ENCODE peak calls at places on chromosome 4, in nine cellular contexts. One of them, this sample, is unnamed.

GRCh38 chr4:153181293-153182080 is 22.8 kb upstream of the TRIM2 start:
- DNase-seq in Panc1: no peak
- DNase-seq in BE2C: no peak
- DNase-seq in epithelial cell of proximal tubule: no peak
- DNase-seq in CD8-positive, alpha-beta T cell: no peak
- DNase-seq in HFF-Myc: no peak
- DNase-seq in right lobe of liver: no peak
- DNase-seq in NB4: no peak
- DNase-seq in cardiac fibroblast: no peak
- DNase-seq in this sample: no peak

GRCh38 chr4:24887881-24888430 is 24.9 kb downstream of the CCDC149 start:
- DNase-seq in BE2C: no peak
- DNase-seq in right lobe of liver: no peak
- DNase-seq in cardiac fibroblast: no peak
- DNase-seq in HFF-Myc: no peak
- DNase-seq in epithelial cell of proximal tubule: no peak
- DNase-seq in Panc1: no peak
- DNase-seq in CD8-positive, alpha-beta T cell: no peak
- DNase-seq in NB4: no peak
- DNase-seq in this sample: no peak

GRCh38 chr4:148076964-148077363 is 345.1 kb downstream of the ARHGAP10 start:
- DNase-seq in HFF-Myc: peak; percentile 17
- DNase-seq in Panc1: no peak
- DNase-seq in right lobe of liver: no peak
- DNase-seq in BE2C: no peak
- DNase-seq in CD8-positive, alpha-beta T cell: no peak
- DNase-seq in cardiac fibroblast: peak; percentile 11
- DNase-seq in epithelial cell of proximal tubule: no peak
- DNase-seq in NB4: no peak
- DNase-seq in this sample: no peak

GRCh38 chr4:4507923-4508322 is 33.9 kb downstream of the STX18 start:
- DNase-seq in epithelial cell of proximal tubule: no peak
- DNase-seq in NB4: no peak
- DNase-seq in HFF-Myc: no peak
- DNase-seq in CD8-positive, alpha-beta T cell: no peak
- DNase-seq in BE2C: no peak
- DNase-seq in cardiac fibroblast: peak; percentile 22
- DNase-seq in Panc1: no peak
- DNase-seq in right lobe of liver: no peak
- DNase-seq in this sample: no peak

GRCh38 chr4:143511906-143512305 is 1.6 kb upstream of the SMARCA5 start:
- DNase-seq in epithelial cell of proximal tubule: no peak
- DNase-seq in NB4: no peak
- DNase-seq in BE2C: no peak
- DNase-seq in cardiac fibroblast: no peak
- DNase-seq in HFF-Myc: no peak
- DNase-seq in right lobe of liver: no peak
- DNase-seq in Panc1: no peak
- DNase-seq in CD8-positive, alpha-beta T cell: no peak
- DNase-seq in this sample: no peak

GRCh38 chr4:90995996-90996395 is 868.8 kb downstream of the CCSER1 start:
- DNase-seq in cardiac fibroblast: no peak
- DNase-seq in HFF-Myc: no peak
- DNase-seq in epithelial cell of proximal tubule: no peak
- DNase-seq in NB4: no peak
- DNase-seq in right lobe of liver: no peak
- DNase-seq in Panc1: no peak
- DNase-seq in CD8-positive, alpha-beta T cell: no peak
- DNase-seq in BE2C: no peak
- DNase-seq in this sample: no peak

GRCh38 chr4:186719925-186720694 is 3.5 kb downstream of the FAT1 start:
- DNase-seq in Panc1: no peak
- DNase-seq in NB4: peak; percentile 50
- DNase-seq in epithelial cell of proximal tubule: no peak
- DNase-seq in HFF-Myc: no peak
- DNase-seq in cardiac fibroblast: peak; percentile 81
- DNase-seq in BE2C: peak; percentile 24
- DNase-seq in right lobe of liver: no peak
- DNase-seq in CD8-positive, alpha-beta T cell: no peak
- DNase-seq in this sample: no peak

GRCh38 chr4:111494471-111494870 is 650.8 kb upstream of the FAM241A start:
- DNase-seq in CD8-positive, alpha-beta T cell: no peak
- DNase-seq in Panc1: no peak
- DNase-seq in right lobe of liver: no peak
- DNase-seq in BE2C: no peak
- DNase-seq in NB4: no peak
- DNase-seq in epithelial cell of proximal tubule: no peak
- DNase-seq in cardiac fibroblast: peak; percentile 55
- DNase-seq in HFF-Myc: no peak
- DNase-seq in this sample: no peak

GRCh38 chr4:66565796-66566195 is 895.5 kb upstream of the EPHA5 start:
- DNase-seq in Panc1: no peak
- DNase-seq in HFF-Myc: no peak
- DNase-seq in NB4: no peak
- DNase-seq in cardiac fibroblast: peak; percentile 76
- DNase-seq in epithelial cell of proximal tubule: no peak
- DNase-seq in right lobe of liver: no peak
- DNase-seq in CD8-positive, alpha-beta T cell: no peak
- DNase-seq in BE2C: no peak
- DNase-seq in this sample: no peak

GRCh38 chr4:6663596-6664393 is 23.3 kb downstream of the MRFAP1 start:
- DNase-seq in BE2C: no peak
- DNase-seq in Panc1: no peak
- DNase-seq in right lobe of liver: no peak
- DNase-seq in HFF-Myc: no peak
- DNase-seq in cardiac fibroblast: no peak
- DNase-seq in epithelial cell of proximal tubule: no peak
- DNase-seq in NB4: no peak
- DNase-seq in CD8-positive, alpha-beta T cell: no peak
- DNase-seq in this sample: no peak

GRCh38 chr4:102217775-102218174 is 127.5 kb downstream of the SLC39A8 start:
- DNase-seq in BE2C: no peak
- DNase-seq in epithelial cell of proximal tubule: peak; percentile 9
- DNase-seq in cardiac fibroblast: no peak
- DNase-seq in CD8-positive, alpha-beta T cell: no peak
- DNase-seq in Panc1: no peak
- DNase-seq in HFF-Myc: no peak
- DNase-seq in NB4: no peak
- DNase-seq in right lobe of liver: no peak
- DNase-seq in this sample: no peak

GRCh38 chr4:6019316-6020263 is 1.4 kb upstream of the C4orf50 start:
- DNase-seq in epithelial cell of proximal tubule: peak; percentile 19
- DNase-seq in HFF-Myc: peak; percentile 10
- DNase-seq in right lobe of liver: no peak
- DNase-seq in BE2C: peak; percentile 55
- DNase-seq in cardiac fibroblast: peak; percentile 52
- DNase-seq in CD8-positive, alpha-beta T cell: no peak
- DNase-seq in NB4: peak; percentile 54
- DNase-seq in Panc1: peak; percentile 20
- DNase-seq in this sample: no peak

GRCh38 chr4:187491959-187492358 is 503.6 kb upstream of the ZFP42 start:
- DNase-seq in CD8-positive, alpha-beta T cell: no peak
- DNase-seq in HFF-Myc: peak; percentile 63
- DNase-seq in right lobe of liver: no peak
- DNase-seq in epithelial cell of proximal tubule: no peak
- DNase-seq in NB4: no peak
- DNase-seq in BE2C: no peak
- DNase-seq in Panc1: no peak
- DNase-seq in cardiac fibroblast: no peak
- DNase-seq in this sample: no peak

GRCh38 chr4:86704601-86705000 is 110.5 kb downstream of the PTPN13 start:
- DNase-seq in cardiac fibroblast: no peak
- DNase-seq in right lobe of liver: no peak
- DNase-seq in CD8-positive, alpha-beta T cell: no peak
- DNase-seq in BE2C: no peak
- DNase-seq in Panc1: no peak
- DNase-seq in HFF-Myc: no peak
- DNase-seq in NB4: no peak
- DNase-seq in epithelial cell of proximal tubule: no peak
- DNase-seq in this sample: no peak

GRCh38 chr4:41214158-41215146 is at the start of gene APBB2:
- DNase-seq in right lobe of liver: peak; percentile 96
- DNase-seq in HFF-Myc: peak; percentile 88
- DNase-seq in CD8-positive, alpha-beta T cell: no peak
- DNase-seq in BE2C: peak; percentile 97
- DNase-seq in Panc1: peak; percentile 84
- DNase-seq in cardiac fibroblast: peak; percentile 97
- DNase-seq in NB4: peak; percentile 97
- DNase-seq in epithelial cell of proximal tubule: peak; percentile 54
- DNase-seq in this sample: peak; percentile 84

GRCh38 chr4:41209901-41210300 is 4.4 kb downstream of the APBB2 start:
- DNase-seq in CD8-positive, alpha-beta T cell: no peak
- DNase-seq in cardiac fibroblast: no peak
- DNase-seq in right lobe of liver: peak; percentile 72
- DNase-seq in BE2C: no peak
- DNase-seq in Panc1: no peak
- DNase-seq in epithelial cell of proximal tubule: no peak
- DNase-seq in HFF-Myc: no peak
- DNase-seq in NB4: no peak
- DNase-seq in this sample: no peak

GRCh38 chr4:41215155-41215554 is 813 bp upstream of the APBB2 start:
- DNase-seq in cardiac fibroblast: no peak
- DNase-seq in right lobe of liver: no peak
- DNase-seq in HFF-Myc: no peak
- DNase-seq in CD8-positive, alpha-beta T cell: no peak
- DNase-seq in epithelial cell of proximal tubule: no peak
- DNase-seq in NB4: peak; percentile 13
- DNase-seq in Panc1: no peak
- DNase-seq in BE2C: no peak
- DNase-seq in this sample: no peak

GRCh38 chr4:41213563-41214157 is 682 bp downstream of the APBB2 start:
- DNase-seq in cardiac fibroblast: no peak
- DNase-seq in right lobe of liver: peak; percentile 56
- DNase-seq in epithelial cell of proximal tubule: no peak
- DNase-seq in NB4: no peak
- DNase-seq in CD8-positive, alpha-beta T cell: no peak
- DNase-seq in BE2C: no peak
- DNase-seq in HFF-Myc: no peak
- DNase-seq in Panc1: no peak
- DNase-seq in this sample: no peak

DNA sequence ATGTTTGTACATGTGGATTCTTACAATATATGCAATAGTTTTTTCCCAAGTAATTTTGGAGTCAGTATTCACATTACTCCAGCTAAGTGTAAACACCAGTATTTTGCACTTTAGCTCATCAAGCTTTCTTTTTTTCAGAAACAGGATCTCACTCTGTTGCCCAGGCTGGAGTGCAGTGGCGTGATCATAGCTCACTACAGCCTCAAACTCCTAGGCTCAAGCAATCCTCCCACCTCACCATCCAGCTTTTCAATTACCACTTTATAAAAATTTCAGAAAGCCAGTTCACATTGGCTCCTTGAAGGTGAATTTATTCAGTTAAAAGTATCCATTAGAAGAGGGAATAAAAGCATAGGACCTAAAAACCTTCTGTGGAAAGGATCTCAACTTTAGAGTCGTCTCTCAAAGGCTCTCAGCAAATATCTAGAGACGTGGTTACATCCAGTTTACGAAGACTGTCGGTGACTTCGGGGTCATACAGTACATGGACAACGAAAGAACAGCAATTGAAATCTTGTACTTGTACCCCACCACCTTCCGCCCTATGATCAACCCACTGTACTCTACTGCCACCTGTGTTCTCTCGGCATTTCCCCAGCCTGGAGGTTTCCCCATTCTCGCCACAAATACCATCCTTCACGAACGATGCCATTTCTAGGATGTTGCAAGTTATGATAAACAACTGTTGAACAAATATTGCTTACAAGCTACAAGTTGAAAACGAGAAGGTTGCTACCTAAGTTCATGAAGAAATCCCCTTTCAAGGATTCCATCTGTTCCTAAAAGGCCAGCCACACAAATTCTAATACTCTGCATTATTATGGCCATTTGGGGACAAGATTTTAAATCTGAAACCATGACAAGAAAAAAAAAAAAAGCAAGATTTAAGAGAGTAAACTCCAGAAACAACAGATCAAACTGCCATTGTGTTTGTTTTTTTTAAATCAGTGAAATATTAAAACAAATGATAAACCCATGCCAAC is 1.8 kb downstream of the APBB2 start:
- DNase-seq in right lobe of liver: no peak
- DNase-seq in Panc1: peak; percentile 69
- DNase-seq in epithelial cell of proximal tubule: no peak
- DNase-seq in NB4: peak; percentile 79
- DNase-seq in cardiac fibroblast: peak; percentile 88
- DNase-seq in HFF-Myc: peak; percentile 52
- DNase-seq in BE2C: peak; percentile 56
- DNase-seq in CD8-positive, alpha-beta T cell: no peak
- DNase-seq in this sample: no peak
- H3K4me3 ChIP-seq in right lobe of liver: peak overlapping the region; percentile 71
- H3K4me3 ChIP-seq in Panc1: peak overlapping the region; percentile 84
- H3K4me3 ChIP-seq in epithelial cell of proximal tubule: peak overlapping the region; percentile 65
- H3K4me3 ChIP-seq in NB4: no peak overlapping the region
- H3K4me3 ChIP-seq in cardiac fibroblast: peak overlapping the region; percentile 95
- H3K4me3 ChIP-seq in HFF-Myc: peak overlapping the region; percentile 84
- H3K4me3 ChIP-seq in BE2C: peak overlapping the region; percentile 84
- H3K4me3 ChIP-seq in CD8-positive, alpha-beta T cell: no peak overlapping the region
- H3K4me3 ChIP-seq in this sample: peak overlapping the region; percentile 94

DNA sequence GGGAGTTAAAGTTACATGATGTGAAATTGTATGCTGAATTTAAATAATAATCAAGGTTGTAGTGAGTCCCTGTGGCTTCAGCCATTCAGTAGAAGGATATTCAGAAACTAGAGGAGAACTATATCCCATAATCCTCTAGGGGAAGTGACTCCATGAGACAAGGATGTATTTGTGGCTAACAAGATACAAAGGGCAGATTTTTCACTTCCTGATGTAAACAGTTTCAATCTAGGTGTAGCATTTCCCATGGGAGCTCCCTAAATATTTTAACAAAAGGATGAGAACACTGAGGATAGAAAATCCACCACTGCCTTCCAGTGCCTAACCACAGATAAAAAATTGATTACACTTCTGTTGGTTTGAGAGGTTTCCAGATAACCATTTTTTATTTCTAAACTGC is 435.4 kb upstream of the TENM3 start:
- DNase-seq in NB4: no peak
- DNase-seq in epithelial cell of proximal tubule: no peak
- DNase-seq in HFF-Myc: no peak
- DNase-seq in right lobe of liver: no peak
- DNase-seq in CD8-positive, alpha-beta T cell: no peak
- DNase-seq in Panc1: no peak
- DNase-seq in cardiac fibroblast: peak; percentile 38
- DNase-seq in BE2C: no peak
- DNase-seq in this sample: no peak
- TF ChIP-seq CTCF in NB4: no peak
- TF ChIP-seq CTCF in epithelial cell of proximal tubule: no peak
- TF ChIP-seq CTCF in HFF-Myc: no peak
- TF ChIP-seq CTCF in right lobe of liver: no peak
- TF ChIP-seq CTCF in CD8-positive, alpha-beta T cell: no peak
- TF ChIP-seq CTCF in Panc1: no peak
- TF ChIP-seq CTCF in cardiac fibroblast: no peak
- TF ChIP-seq CTCF in BE2C: no peak
- TF ChIP-seq CTCF in this sample: no peak

GRCh38 chr4:101005659-101006058 is 341.7 kb downstream of the PPP3CA start:
- DNase-seq in epithelial cell of proximal tubule: no peak
- DNase-seq in NB4: no peak
- DNase-seq in Panc1: no peak
- DNase-seq in cardiac fibroblast: no peak
- DNase-seq in CD8-positive, alpha-beta T cell: no peak
- DNase-seq in BE2C: no peak
- DNase-seq in right lobe of liver: no peak
- DNase-seq in HFF-Myc: no peak
- DNase-seq in this sample: no peak
- H3K4me3 ChIP-seq in epithelial cell of proximal tubule: no peak overlapping the region
- H3K4me3 ChIP-seq in NB4: no peak overlapping the region
- H3K4me3 ChIP-seq in Panc1: no peak overlapping the region
- H3K4me3 ChIP-seq in cardiac fibroblast: no peak overlapping the region
- H3K4me3 ChIP-seq in CD8-positive, alpha-beta T cell: no peak overlapping the region
- H3K4me3 ChIP-seq in BE2C: no peak overlapping the region
- H3K4me3 ChIP-seq in right lobe of liver: no peak overlapping the region
- H3K4me3 ChIP-seq in HFF-Myc: no peak overlapping the region
- H3K4me3 ChIP-seq in this sample: no peak overlapping the region

GRCh38 chr4:23759066-23759465 is 130.8 kb downstream of the PPARGC1A start:
- DNase-seq in cardiac fibroblast: no peak
- DNase-seq in Panc1: no peak
- DNase-seq in CD8-positive, alpha-beta T cell: no peak
- DNase-seq in HFF-Myc: no peak
- DNase-seq in NB4: no peak
- DNase-seq in BE2C: no peak
- DNase-seq in right lobe of liver: no peak
- DNase-seq in epithelial cell of proximal tubule: no peak
- DNase-seq in this sample: no peak
- TF ChIP-seq CTCF in cardiac fibroblast: no peak
- TF ChIP-seq CTCF in Panc1: no peak
- TF ChIP-seq CTCF in CD8-positive, alpha-beta T cell: no peak
- TF ChIP-seq CTCF in HFF-Myc: no peak
- TF ChIP-seq CTCF in NB4: no peak
- TF ChIP-seq CTCF in BE2C: no peak
- TF ChIP-seq CTCF in right lobe of liver: no peak
- TF ChIP-seq CTCF in epithelial cell of proximal tubule: no peak
- TF ChIP-seq CTCF in this sample: no peak

This sample was measured in AG09309.